ENCODE peak calls at places on chromosomes 4 and X, in ten cellular contexts. B is NCI-H1417, I is NCI-H1105 treated with DMSO at 0.1 percent for 48 hours, G is AG09309, R is body of pancreas, N is fibroblast of the aortic adventitia, C is RPMI8226, P is memory B cell, V is HCEC 1CT, U is ecto neural progenitor cell. H is an unnamed sample.

GRCh38 chrX:1537031-1537715 is at the start of gene P2RY8:
- DNase-seq in U (no peak), V (no peak), B (no peak), I (no peak), G (no peak), P (peak), R (peak), C (peak), N (no peak), H (peak)

GRCh38 chr4:1793496-1793840 is 375 bp downstream of the FGFR3 start:
- DNase-seq in U (peak), P (no peak), B (no peak), R (peak), I (no peak), G (no peak), C (no peak), V (no peak), N (no peak), H (no peak)

GRCh38 chrX:16826207-16826606 is 39.9 kb downstream of the TXLNG start:
- DNase-seq in G (no peak), C (peak), B (peak), P (no peak), I (peak), U (no peak), N (peak), V (peak), R (no peak), H (peak)

GRCh38 chr4:121139533-121140222 is 24.4 kb downstream of the TNIP3 start:
- DNase-seq in N (peak), B (no peak), G (no peak), U (no peak), P (no peak), V (peak), R (no peak), I (no peak), C (peak), H (no peak)

GRCh38 chr4:110586137-110586850 is 36.6 kb downstream of the PITX2 start:
- DNase-seq in R (no peak), P (no peak), V (peak), N (peak), U (no peak), C (peak), B (no peak), I (no peak), G (peak), H (peak)

GRCh38 chrX:40327085-40327484 is 229.3 kb upstream of the BCOR start:
- DNase-seq in U (peak), V (no peak), P (no peak), G (no peak), R (no peak), B (no peak), N (no peak), C (no peak), I (no peak), H (no peak)

GRCh38 chr4:68373513-68373912 is 23.6 kb upstream of the YTHDC1 start:
- DNase-seq in B (no peak), N (peak), V (no peak), R (peak), G (no peak), I (no peak), C (no peak), P (peak), U (peak), H (no peak)

GRCh38 chrX:8639949-8640348 is 92.0 kb downstream of the ANOS1 start:
- DNase-seq in C (no peak), N (no peak), I (no peak), U (peak), B (no peak), V (no peak), P (no peak), G (no peak), R (no peak), H (no peak)

GRCh38 chr4:84495448-84496221 is 3.5 kb downstream of the NKX6-1 start:
- DNase-seq in G (no peak), B (no peak), N (no peak), U (no peak), R (peak), P (no peak), V (no peak), I (no peak), C (no peak), H (no peak)

GRCh38 chr4:160091631-160092030 is 988.8 kb downstream of the RAPGEF2 start:
- DNase-seq in G (no peak), B (no peak), C (no peak), R (no peak), N (no peak), V (no peak), U (no peak), P (no peak), I (no peak), H (no peak)

GRCh38 chr4:11480683-11481082 is 52.0 kb upstream of the HS3ST1 start:
- DNase-seq in P (no peak), C (no peak), B (no peak), R (peak), I (no peak), V (no peak), N (peak), U (no peak), G (no peak), H (no peak)

GRCh38 chrX:26414534-26414933 is 198.6 kb downstream of the MAGEB5 start:
- DNase-seq in B (no peak), U (no peak), R (no peak), N (no peak), C (no peak), I (no peak), G (no peak), P (no peak), V (no peak), H (no peak)

GRCh38 chrX:79366556-79366887 is 612 bp downstream of the ITM2A start:
- DNase-seq in U (no peak), P (no peak), N (no peak), B (no peak), V (no peak), G (no peak), I (no peak), C (no peak), R (no peak), H (no peak)

GRCh38 chrX:67546496-67547423 is 2.9 kb downstream of the AR start:
- DNase-seq in G (no peak), R (no peak), B (no peak), P (no peak), V (no peak), N (peak), I (no peak), C (no peak), U (peak), H (no peak)

GRCh38 chrX:37745354-37745753 is 34.5 kb upstream of the CYBB start:
- DNase-seq in C (peak), B (peak), N (peak), I (peak), V (peak), R (peak), U (peak), P (peak), G (peak), H (peak)

GRCh38 chr4:176034498-176034897 is 31.1 kb upstream of the WDR17 start:
- DNase-seq in B (peak), P (peak), I (no peak), N (peak), R (peak), U (no peak), V (peak), C (peak), G (peak), H (peak)

H was measured in NCI-H2171 treated with DMSO at 0.1 percent for 48 hours.